ENCODE peak calls at places on chromosomes 2 and 18, in eight cellular contexts. One of them, this sample, is unnamed.

GRCh38 chr2:192159215-192159614 is 35.5 kb downstream of the TMEFF2 start:
- DNase-seq in CD8-positive, alpha-beta T cell: no peak
- DNase-seq in AG04450: no peak
- DNase-seq in RWPE1: no peak
- DNase-seq in tibial artery: no peak
- DNase-seq in lower lobe of right lung: no peak
- DNase-seq in endodermal cell: no peak
- DNase-seq in right lobe of liver: no peak
- DNase-seq in this sample: no peak

GRCh38 chr2:94874277-94874997 is 3.2 kb downstream of the TEKT4 start:
- DNase-seq in CD8-positive, alpha-beta T cell: peak; percentile 67
- DNase-seq in AG04450: no peak
- DNase-seq in RWPE1: peak; percentile 75
- DNase-seq in tibial artery: no peak
- DNase-seq in lower lobe of right lung: peak; percentile 67
- DNase-seq in endodermal cell: peak; percentile 89
- DNase-seq in right lobe of liver: peak; percentile 54
- DNase-seq in this sample: peak; percentile 81

GRCh38 chr2:20422679-20423271 is 24.1 kb upstream of the RHOB start:
- DNase-seq in CD8-positive, alpha-beta T cell: peak; percentile 39
- DNase-seq in AG04450: no peak
- DNase-seq in RWPE1: no peak
- DNase-seq in tibial artery: no peak
- DNase-seq in lower lobe of right lung: no peak
- DNase-seq in endodermal cell: peak; percentile 82
- DNase-seq in right lobe of liver: no peak
- DNase-seq in this sample: no peak

GRCh38 chr18:34222396-34223163 is 2.1 kb downstream of the NOL4 start:
- DNase-seq in CD8-positive, alpha-beta T cell: no peak
- DNase-seq in AG04450: no peak
- DNase-seq in RWPE1: no peak
- DNase-seq in tibial artery: peak; percentile 20
- DNase-seq in lower lobe of right lung: peak; percentile 47
- DNase-seq in endodermal cell: peak; percentile 87
- DNase-seq in right lobe of liver: peak; percentile 31
- DNase-seq in this sample: peak; percentile 64

GRCh38 chr2:232235206-232235605 is 143.3 kb upstream of the ALPP start:
- DNase-seq in CD8-positive, alpha-beta T cell: no peak
- DNase-seq in AG04450: no peak
- DNase-seq in RWPE1: no peak
- DNase-seq in tibial artery: no peak
- DNase-seq in lower lobe of right lung: no peak
- DNase-seq in endodermal cell: no peak
- DNase-seq in right lobe of liver: no peak
- DNase-seq in this sample: no peak

GRCh38 chr2:46029332-46029811 is 267.8 kb upstream of the EPAS1 start:
- DNase-seq in CD8-positive, alpha-beta T cell: no peak
- DNase-seq in AG04450: peak; percentile 66
- DNase-seq in RWPE1: peak; percentile 22
- DNase-seq in tibial artery: no peak
- DNase-seq in lower lobe of right lung: no peak
- DNase-seq in endodermal cell: peak; percentile 51
- DNase-seq in right lobe of liver: no peak
- DNase-seq in this sample: no peak

GRCh38 chr18:21439453-21439852 is 161.1 kb downstream of the ESCO1 start:
- DNase-seq in CD8-positive, alpha-beta T cell: no peak
- DNase-seq in AG04450: peak; percentile 1
- DNase-seq in RWPE1: peak; percentile 59
- DNase-seq in tibial artery: no peak
- DNase-seq in lower lobe of right lung: no peak
- DNase-seq in endodermal cell: no peak
- DNase-seq in right lobe of liver: no peak
- DNase-seq in this sample: no peak

GRCh38 chr2:149885468-149885867 is 297.9 kb upstream of the MMADHC start:
- DNase-seq in CD8-positive, alpha-beta T cell: no peak
- DNase-seq in AG04450: no peak
- DNase-seq in RWPE1: no peak
- DNase-seq in tibial artery: no peak
- DNase-seq in lower lobe of right lung: no peak
- DNase-seq in endodermal cell: no peak
- DNase-seq in right lobe of liver: peak; percentile 57
- DNase-seq in this sample: no peak

GRCh38 chr2:235505210-235505741 is 11.4 kb downstream of the AGAP1 start:
- DNase-seq in CD8-positive, alpha-beta T cell: no peak
- DNase-seq in AG04450: no peak
- DNase-seq in RWPE1: no peak
- DNase-seq in tibial artery: no peak
- DNase-seq in lower lobe of right lung: no peak
- DNase-seq in endodermal cell: peak; percentile 78
- DNase-seq in right lobe of liver: peak; percentile 79
- DNase-seq in this sample: no peak

GRCh38 chr2:174024524-174025270 is 59.5 kb upstream of the SP3 start:
- DNase-seq in CD8-positive, alpha-beta T cell: no peak
- DNase-seq in AG04450: no peak
- DNase-seq in RWPE1: no peak
- DNase-seq in tibial artery: peak; percentile 92
- DNase-seq in lower lobe of right lung: peak; percentile 71
- DNase-seq in endodermal cell: no peak
- DNase-seq in right lobe of liver: no peak
- DNase-seq in this sample: peak; percentile 68

GRCh38 chr2:127095784-127096183 is 11.2 kb downstream of the BIN1 start:
- DNase-seq in CD8-positive, alpha-beta T cell: no peak
- DNase-seq in AG04450: no peak
- DNase-seq in RWPE1: no peak
- DNase-seq in tibial artery: no peak
- DNase-seq in lower lobe of right lung: peak; percentile 11
- DNase-seq in endodermal cell: no peak
- DNase-seq in right lobe of liver: no peak
- DNase-seq in this sample: no peak

GRCh38 chr2:127095367-127095641 is 11.7 kb downstream of the BIN1 start:
- DNase-seq in CD8-positive, alpha-beta T cell: no peak
- DNase-seq in AG04450: no peak
- DNase-seq in RWPE1: no peak
- DNase-seq in tibial artery: no peak
- DNase-seq in lower lobe of right lung: peak; percentile 13
- DNase-seq in endodermal cell: no peak
- DNase-seq in right lobe of liver: no peak
- DNase-seq in this sample: no peak

GRCh38 chr2:127096718-127097470 is 10.1 kb downstream of the BIN1 start:
- DNase-seq in CD8-positive, alpha-beta T cell: no peak
- DNase-seq in AG04450: no peak
- DNase-seq in RWPE1: no peak
- DNase-seq in tibial artery: no peak
- DNase-seq in lower lobe of right lung: peak; percentile 24
- DNase-seq in endodermal cell: no peak
- DNase-seq in right lobe of liver: no peak
- DNase-seq in this sample: peak; percentile 52

GRCh38 chr2:127097471-127097765 is 9.5 kb downstream of the BIN1 start:
- DNase-seq in CD8-positive, alpha-beta T cell: no peak
- DNase-seq in AG04450: no peak
- DNase-seq in RWPE1: no peak
- DNase-seq in tibial artery: no peak
- DNase-seq in lower lobe of right lung: peak; percentile 30
- DNase-seq in endodermal cell: no peak
- DNase-seq in right lobe of liver: no peak
- DNase-seq in this sample: peak; percentile 46

GRCh38 chr2:127096280-127096679 is 10.7 kb downstream of the BIN1 start:
- DNase-seq in CD8-positive, alpha-beta T cell: no peak
- DNase-seq in AG04450: no peak
- DNase-seq in RWPE1: no peak
- DNase-seq in tibial artery: no peak
- DNase-seq in lower lobe of right lung: peak; percentile 24
- DNase-seq in endodermal cell: no peak
- DNase-seq in right lobe of liver: no peak
- DNase-seq in this sample: no peak
- H3K27ac ChIP-seq in CD8-positive, alpha-beta T cell: no peak overlapping the region
- H3K27ac ChIP-seq in AG04450: no peak overlapping the region
- H3K27ac ChIP-seq in RWPE1: peak overlapping the region; percentile 67
- H3K27ac ChIP-seq in tibial artery: no peak overlapping the region
- H3K27ac ChIP-seq in lower lobe of right lung: no peak overlapping the region
- H3K27ac ChIP-seq in endodermal cell: no peak overlapping the region
- H3K27ac ChIP-seq in right lobe of liver: no peak overlapping the region
- H3K27ac ChIP-seq in this sample: no peak overlapping the region

DNA sequence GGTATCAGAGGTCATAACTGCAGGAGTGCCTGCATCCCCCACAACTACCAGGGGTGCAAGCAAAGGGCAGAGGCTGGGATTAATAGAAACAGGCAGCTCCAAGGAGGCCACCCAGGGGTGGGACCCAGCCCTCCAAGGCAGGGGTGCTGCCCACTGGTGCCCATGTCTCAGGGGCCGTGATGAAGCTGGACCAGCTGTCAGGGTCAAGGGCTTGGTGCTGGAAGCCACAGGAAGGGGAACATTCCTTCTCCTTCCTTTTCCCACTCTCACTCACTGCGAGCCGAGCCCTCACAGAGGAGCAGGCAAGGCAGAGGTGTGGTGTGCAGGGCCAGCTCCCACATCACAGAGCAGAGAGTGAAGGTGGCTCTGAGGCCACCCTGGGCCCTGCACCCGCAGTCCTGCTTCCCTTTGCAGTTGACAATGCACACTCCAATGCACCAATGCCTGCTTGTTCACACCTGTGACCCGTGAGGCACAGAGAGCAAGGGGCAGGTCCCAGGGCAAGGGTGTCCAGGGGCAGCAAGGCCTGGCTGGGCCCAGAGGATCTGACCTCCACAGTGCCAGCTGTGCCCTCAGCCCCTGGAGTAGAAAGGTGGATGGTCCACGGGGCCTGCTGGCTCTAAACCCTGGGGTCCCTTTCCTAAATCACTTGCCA is 28.7 kb downstream of the MLPH start:
- DNase-seq in CD8-positive, alpha-beta T cell: no peak
- DNase-seq in AG04450: no peak
- DNase-seq in RWPE1: no peak
- DNase-seq in tibial artery: no peak
- DNase-seq in lower lobe of right lung: no peak
- DNase-seq in endodermal cell: no peak
- DNase-seq in right lobe of liver: no peak
- DNase-seq in this sample: no peak
- TF ChIP-seq CTCF in CD8-positive, alpha-beta T cell: no peak
- TF ChIP-seq CTCF in AG04450: no peak
- TF ChIP-seq CTCF in RWPE1: no peak
- TF ChIP-seq CTCF in tibial artery: no peak
- TF ChIP-seq CTCF in lower lobe of right lung: no peak
- TF ChIP-seq CTCF in endodermal cell: no peak
- TF ChIP-seq CTCF in right lobe of liver: no peak
- TF ChIP-seq CTCF in this sample: no peak

GRCh38 chr2:206231669-206232286 is 42.7 kb upstream of the ZDBF2 start:
- DNase-seq in CD8-positive, alpha-beta T cell: no peak
- DNase-seq in AG04450: no peak
- DNase-seq in RWPE1: no peak
- DNase-seq in tibial artery: no peak
- DNase-seq in lower lobe of right lung: no peak
- DNase-seq in endodermal cell: no peak
- DNase-seq in right lobe of liver: no peak
- DNase-seq in this sample: no peak

GRCh38 chr2:206225435-206226232 is 48.8 kb upstream of the ZDBF2 start:
- DNase-seq in CD8-positive, alpha-beta T cell: no peak
- DNase-seq in AG04450: no peak
- DNase-seq in RWPE1: no peak
- DNase-seq in tibial artery: no peak
- DNase-seq in lower lobe of right lung: no peak
- DNase-seq in endodermal cell: no peak
- DNase-seq in right lobe of liver: no peak
- DNase-seq in this sample: no peak

GRCh38 chr2:206232287-206233035 is 42.0 kb upstream of the ZDBF2 start:
- DNase-seq in CD8-positive, alpha-beta T cell: no peak
- DNase-seq in AG04450: no peak
- DNase-seq in RWPE1: no peak
- DNase-seq in tibial artery: no peak
- DNase-seq in lower lobe of right lung: no peak
- DNase-seq in endodermal cell: no peak
- DNase-seq in right lobe of liver: no peak
- DNase-seq in this sample: no peak

GRCh38 chr2:206230060-206230890 is 44.2 kb upstream of the ZDBF2 start:
- DNase-seq in CD8-positive, alpha-beta T cell: no peak
- DNase-seq in AG04450: no peak
- DNase-seq in RWPE1: peak; percentile 84
- DNase-seq in tibial artery: no peak
- DNase-seq in lower lobe of right lung: no peak
- DNase-seq in endodermal cell: peak; percentile 84
- DNase-seq in right lobe of liver: no peak
- DNase-seq in this sample: no peak

GRCh38 chr2:206229642-206230041 is 44.8 kb upstream of the ZDBF2 start:
- DNase-seq in CD8-positive, alpha-beta T cell: no peak
- DNase-seq in AG04450: no peak
- DNase-seq in RWPE1: no peak
- DNase-seq in tibial artery: no peak
- DNase-seq in lower lobe of right lung: no peak
- DNase-seq in endodermal cell: no peak
- DNase-seq in right lobe of liver: no peak
- DNase-seq in this sample: no peak
- H3K27ac ChIP-seq in CD8-positive, alpha-beta T cell: no peak overlapping the region
- H3K27ac ChIP-seq in AG04450: no peak overlapping the region
- H3K27ac ChIP-seq in RWPE1: peak overlapping the region; percentile 76
- H3K27ac ChIP-seq in tibial artery: no peak overlapping the region
- H3K27ac ChIP-seq in lower lobe of right lung: no peak overlapping the region
- H3K27ac ChIP-seq in endodermal cell: no peak overlapping the region
- H3K27ac ChIP-seq in right lobe of liver: no peak overlapping the region
- H3K27ac ChIP-seq in this sample: no peak overlapping the region

GRCh38 chr2:218216674-218217365 is at the start of gene ARPC2:
- DNase-seq in CD8-positive, alpha-beta T cell: peak; percentile 98
- DNase-seq in AG04450: peak; percentile 88
- DNase-seq in RWPE1: peak; percentile 93
- DNase-seq in tibial artery: peak; percentile 92
- DNase-seq in lower lobe of right lung: peak; percentile 97
- DNase-seq in endodermal cell: peak; percentile 95
- DNase-seq in right lobe of liver: peak; percentile 96
- DNase-seq in this sample: peak; percentile 98
- TF ChIP-seq CTCF in CD8-positive, alpha-beta T cell: no peak
- TF ChIP-seq CTCF in AG04450: no peak
- TF ChIP-seq CTCF in RWPE1: no peak
- TF ChIP-seq CTCF in tibial artery: peak; percentile 24
- TF ChIP-seq CTCF in lower lobe of right lung: no peak
- TF ChIP-seq CTCF in endodermal cell: no peak
- TF ChIP-seq CTCF in right lobe of liver: no peak
- TF ChIP-seq CTCF in this sample: no peak

GRCh38 chr2:18971069-18971378 is 381.7 kb upstream of the NT5C1B start:
- DNase-seq in CD8-positive, alpha-beta T cell: no peak
- DNase-seq in AG04450: no peak
- DNase-seq in RWPE1: no peak
- DNase-seq in tibial artery: no peak
- DNase-seq in lower lobe of right lung: no peak
- DNase-seq in endodermal cell: no peak
- DNase-seq in right lobe of liver: no peak
- DNase-seq in this sample: no peak

GRCh38 chr2:18976112-18976961 is 382.1 kb downstream of the OSR1 start:
- DNase-seq in CD8-positive, alpha-beta T cell: no peak
- DNase-seq in AG04450: peak; percentile 55
- DNase-seq in RWPE1: no peak
- DNase-seq in tibial artery: peak; percentile 25
- DNase-seq in lower lobe of right lung: no peak
- DNase-seq in endodermal cell: no peak
- DNase-seq in right lobe of liver: no peak
- DNase-seq in this sample: no peak

GRCh38 chr2:18977409-18977808 is 381.0 kb downstream of the OSR1 start:
- DNase-seq in CD8-positive, alpha-beta T cell: no peak
- DNase-seq in AG04450: no peak
- DNase-seq in RWPE1: no peak
- DNase-seq in tibial artery: no peak
- DNase-seq in lower lobe of right lung: no peak
- DNase-seq in endodermal cell: no peak
- DNase-seq in right lobe of liver: no peak
- DNase-seq in this sample: no peak

GRCh38 chr2:18971628-18972027 is 382.3 kb upstream of the NT5C1B start:
- DNase-seq in CD8-positive, alpha-beta T cell: no peak
- DNase-seq in AG04450: no peak
- DNase-seq in RWPE1: no peak
- DNase-seq in tibial artery: no peak
- DNase-seq in lower lobe of right lung: no peak
- DNase-seq in endodermal cell: no peak
- DNase-seq in right lobe of liver: no peak
- DNase-seq in this sample: no peak

GRCh38 chr2:18975506-18975905 is 382.9 kb downstream of the OSR1 start:
- DNase-seq in CD8-positive, alpha-beta T cell: no peak
- DNase-seq in AG04450: no peak
- DNase-seq in RWPE1: no peak
- DNase-seq in tibial artery: no peak
- DNase-seq in lower lobe of right lung: no peak
- DNase-seq in endodermal cell: no peak
- DNase-seq in right lobe of liver: no peak
- DNase-seq in this sample: no peak
- H3K27ac ChIP-seq in CD8-positive, alpha-beta T cell: no peak overlapping the region
- H3K27ac ChIP-seq in AG04450: no peak overlapping the region
- H3K27ac ChIP-seq in RWPE1: no peak overlapping the region
- H3K27ac ChIP-seq in tibial artery: peak overlapping the region; percentile 60
- H3K27ac ChIP-seq in lower lobe of right lung: no peak overlapping the region
- H3K27ac ChIP-seq in endodermal cell: no peak overlapping the region
- H3K27ac ChIP-seq in right lobe of liver: no peak overlapping the region
- H3K27ac ChIP-seq in this sample: peak overlapping the region; percentile 52